ENCODE peak calls at places on chromosome 22, in nine cellular contexts. One of them, this sample, is unnamed.

GRCh38 chr22:44569516-44569915 is 71.5 kb upstream of the RTL6 start:
- DNase-seq in NCI-H1417 treated with DMSO at 0.1 percent for 48 hours: no peak
- DNase-seq in ELR: no peak
- DNase-seq in left ventricle myocardium inferior: no peak
- DNase-seq in foreskin melanocyte: no peak
- DNase-seq in EL: no peak
- DNase-seq in dermis blood vessel endothelial cell: no peak
- DNase-seq in Daoy: no peak
- DNase-seq in SJSA1: no peak
- DNase-seq in this sample: no peak

GRCh38 chr22:17057959-17058814 is 26.6 kb upstream of the IL17RA start:
- DNase-seq in dermis blood vessel endothelial cell: peak
- DNase-seq in SJSA1: peak
- DNase-seq in Daoy: peak
- DNase-seq in NCI-H1417 treated with DMSO at 0.1 percent for 48 hours: no peak
- DNase-seq in ELR: peak
- DNase-seq in EL: peak
- DNase-seq in left ventricle myocardium inferior: no peak
- DNase-seq in foreskin melanocyte: peak
- DNase-seq in this sample: no peak

GRCh38 chr22:42432020-42432596 is at the start of gene NFAM1:
- DNase-seq in foreskin melanocyte: no peak
- DNase-seq in left ventricle myocardium inferior: peak
- DNase-seq in dermis blood vessel endothelial cell: no peak
- DNase-seq in NCI-H1417 treated with DMSO at 0.1 percent for 48 hours: no peak
- DNase-seq in ELR: no peak
- DNase-seq in Daoy: no peak
- DNase-seq in SJSA1: no peak
- DNase-seq in EL: no peak
- DNase-seq in this sample: no peak

GRCh38 chr22:49825944-49826602 is 1.6 kb downstream of the BRD1 start:
- DNase-seq in dermis blood vessel endothelial cell: peak
- DNase-seq in ELR: peak
- DNase-seq in Daoy: peak
- DNase-seq in EL: peak
- DNase-seq in NCI-H1417 treated with DMSO at 0.1 percent for 48 hours: no peak
- DNase-seq in SJSA1: peak
- DNase-seq in left ventricle myocardium inferior: no peak
- DNase-seq in foreskin melanocyte: no peak
- DNase-seq in this sample: no peak

GRCh38 chr22:41048791-41049717 is 43.3 kb upstream of the EP300 start:
- DNase-seq in left ventricle myocardium inferior: peak
- DNase-seq in Daoy: peak
- DNase-seq in foreskin melanocyte: peak
- DNase-seq in dermis blood vessel endothelial cell: peak
- DNase-seq in EL: peak
- DNase-seq in SJSA1: peak
- DNase-seq in ELR: peak
- DNase-seq in NCI-H1417 treated with DMSO at 0.1 percent for 48 hours: no peak
- DNase-seq in this sample: no peak

GRCh38 chr22:47174671-47175111 is 412.2 kb downstream of the TBC1D22A start:
- DNase-seq in left ventricle myocardium inferior: no peak
- DNase-seq in NCI-H1417 treated with DMSO at 0.1 percent for 48 hours: no peak
- DNase-seq in ELR: no peak
- DNase-seq in foreskin melanocyte: no peak
- DNase-seq in SJSA1: no peak
- DNase-seq in dermis blood vessel endothelial cell: no peak
- DNase-seq in Daoy: no peak
- DNase-seq in EL: no peak
- DNase-seq in this sample: no peak

GRCh38 chr22:50011447-50012200 is 941 bp downstream of the IL17REL start:
- DNase-seq in foreskin melanocyte: no peak
- DNase-seq in ELR: no peak
- DNase-seq in SJSA1: no peak
- DNase-seq in Daoy: peak
- DNase-seq in left ventricle myocardium inferior: peak
- DNase-seq in EL: no peak
- DNase-seq in dermis blood vessel endothelial cell: no peak
- DNase-seq in NCI-H1417 treated with DMSO at 0.1 percent for 48 hours: no peak
- DNase-seq in this sample: no peak

GRCh38 chr22:28714043-28714442 is 27.6 kb downstream of the CHEK2 start:
- DNase-seq in Daoy: no peak
- DNase-seq in EL: no peak
- DNase-seq in ELR: peak
- DNase-seq in left ventricle myocardium inferior: no peak
- DNase-seq in NCI-H1417 treated with DMSO at 0.1 percent for 48 hours: no peak
- DNase-seq in SJSA1: no peak
- DNase-seq in foreskin melanocyte: no peak
- DNase-seq in dermis blood vessel endothelial cell: peak
- DNase-seq in this sample: no peak

GRCh38 chr22:25027052-25027525 is 74.6 kb downstream of the KIAA1671 start:
- DNase-seq in EL: no peak
- DNase-seq in Daoy: no peak
- DNase-seq in dermis blood vessel endothelial cell: no peak
- DNase-seq in SJSA1: peak
- DNase-seq in NCI-H1417 treated with DMSO at 0.1 percent for 48 hours: no peak
- DNase-seq in ELR: no peak
- DNase-seq in foreskin melanocyte: no peak
- DNase-seq in left ventricle myocardium inferior: no peak
- DNase-seq in this sample: no peak

GRCh38 chr22:25564320-25564978 is at the start of gene GRK3:
- DNase-seq in ELR: peak
- DNase-seq in dermis blood vessel endothelial cell: peak
- DNase-seq in Daoy: peak
- DNase-seq in left ventricle myocardium inferior: peak
- DNase-seq in EL: peak
- DNase-seq in foreskin melanocyte: peak
- DNase-seq in NCI-H1417 treated with DMSO at 0.1 percent for 48 hours: no peak
- DNase-seq in SJSA1: peak
- DNase-seq in this sample: no peak

GRCh38 chr22:40741116-40741515 is 61.8 kb downstream of the MCHR1 start:
- DNase-seq in foreskin melanocyte: no peak
- DNase-seq in SJSA1: no peak
- DNase-seq in EL: no peak
- DNase-seq in left ventricle myocardium inferior: no peak
- DNase-seq in dermis blood vessel endothelial cell: no peak
- DNase-seq in Daoy: no peak
- DNase-seq in NCI-H1417 treated with DMSO at 0.1 percent for 48 hours: no peak
- DNase-seq in ELR: no peak
- DNase-seq in this sample: no peak

GRCh38 chr22:50311606-50312351 is 4.3 kb upstream of the PLXNB2 start:
- DNase-seq in Daoy: no peak
- DNase-seq in NCI-H1417 treated with DMSO at 0.1 percent for 48 hours: no peak
- DNase-seq in SJSA1: no peak
- DNase-seq in left ventricle myocardium inferior: no peak
- DNase-seq in ELR: no peak
- DNase-seq in dermis blood vessel endothelial cell: no peak
- DNase-seq in foreskin melanocyte: no peak
- DNase-seq in EL: no peak
- DNase-seq in this sample: no peak

GRCh38 chr22:21942407-21942895 is 10.2 kb downstream of the PPM1F start:
- DNase-seq in SJSA1: peak
- DNase-seq in EL: peak
- DNase-seq in ELR: peak
- DNase-seq in dermis blood vessel endothelial cell: peak
- DNase-seq in left ventricle myocardium inferior: peak
- DNase-seq in Daoy: peak
- DNase-seq in foreskin melanocyte: peak
- DNase-seq in NCI-H1417 treated with DMSO at 0.1 percent for 48 hours: no peak
- DNase-seq in this sample: no peak

GRCh38 chr22:41247703-41248102 is 7.0 kb upstream of the CHADL start:
- DNase-seq in left ventricle myocardium inferior: peak
- DNase-seq in NCI-H1417 treated with DMSO at 0.1 percent for 48 hours: no peak
- DNase-seq in dermis blood vessel endothelial cell: no peak
- DNase-seq in EL: no peak
- DNase-seq in Daoy: no peak
- DNase-seq in SJSA1: no peak
- DNase-seq in ELR: no peak
- DNase-seq in foreskin melanocyte: no peak
- DNase-seq in this sample: no peak

GRCh38 chr22:49959782-49960158 is 802 bp upstream of the PIM3 start:
- DNase-seq in NCI-H1417 treated with DMSO at 0.1 percent for 48 hours: no peak
- DNase-seq in Daoy: peak
- DNase-seq in dermis blood vessel endothelial cell: peak
- DNase-seq in EL: peak
- DNase-seq in foreskin melanocyte: no peak
- DNase-seq in ELR: peak
- DNase-seq in SJSA1: no peak
- DNase-seq in left ventricle myocardium inferior: no peak
- DNase-seq in this sample: no peak

GRCh38 chr22:29096736-29097669 is 24.2 kb downstream of the KREMEN1 start:
- DNase-seq in SJSA1: no peak
- DNase-seq in EL: no peak
- DNase-seq in left ventricle myocardium inferior: no peak
- DNase-seq in dermis blood vessel endothelial cell: no peak
- DNase-seq in Daoy: no peak
- DNase-seq in foreskin melanocyte: peak
- DNase-seq in NCI-H1417 treated with DMSO at 0.1 percent for 48 hours: no peak
- DNase-seq in ELR: no peak
- DNase-seq in this sample: no peak

GRCh38 chr22:49689255-49689770 is 138.4 kb downstream of the BRD1 start:
- DNase-seq in SJSA1: no peak
- DNase-seq in left ventricle myocardium inferior: no peak
- DNase-seq in dermis blood vessel endothelial cell: no peak
- DNase-seq in EL: no peak
- DNase-seq in NCI-H1417 treated with DMSO at 0.1 percent for 48 hours: no peak
- DNase-seq in ELR: no peak
- DNase-seq in foreskin melanocyte: no peak
- DNase-seq in Daoy: no peak
- DNase-seq in this sample: no peak

GRCh38 chr22:32897400-32897799 is 95.9 kb downstream of the TIMP3 start:
- DNase-seq in EL: peak
- DNase-seq in foreskin melanocyte: no peak
- DNase-seq in left ventricle myocardium inferior: no peak
- DNase-seq in dermis blood vessel endothelial cell: no peak
- DNase-seq in Daoy: peak
- DNase-seq in ELR: peak
- DNase-seq in SJSA1: peak
- DNase-seq in NCI-H1417 treated with DMSO at 0.1 percent for 48 hours: no peak
- DNase-seq in this sample: no peak

GRCh38 chr22:48099251-48099650 is 1336.8 kb downstream of the TBC1D22A start:
- DNase-seq in ELR: no peak
- DNase-seq in EL: no peak
- DNase-seq in foreskin melanocyte: no peak
- DNase-seq in NCI-H1417 treated with DMSO at 0.1 percent for 48 hours: no peak
- DNase-seq in dermis blood vessel endothelial cell: no peak
- DNase-seq in Daoy: no peak
- DNase-seq in SJSA1: no peak
- DNase-seq in left ventricle myocardium inferior: no peak
- DNase-seq in this sample: no peak

GRCh38 chr22:25095869-25096268 is 103.8 kb upstream of the CRYBB3 start:
- DNase-seq in Daoy: no peak
- DNase-seq in ELR: no peak
- DNase-seq in dermis blood vessel endothelial cell: no peak
- DNase-seq in SJSA1: no peak
- DNase-seq in left ventricle myocardium inferior: no peak
- DNase-seq in NCI-H1417 treated with DMSO at 0.1 percent for 48 hours: no peak
- DNase-seq in foreskin melanocyte: no peak
- DNase-seq in EL: no peak
- DNase-seq in this sample: no peak

GRCh38 chr22:21778705-21779363 is 43.2 kb upstream of the YPEL1 start:
- DNase-seq in EL: peak
- DNase-seq in dermis blood vessel endothelial cell: no peak
- DNase-seq in NCI-H1417 treated with DMSO at 0.1 percent for 48 hours: no peak
- DNase-seq in ELR: peak
- DNase-seq in SJSA1: no peak
- DNase-seq in left ventricle myocardium inferior: no peak
- DNase-seq in foreskin melanocyte: peak
- DNase-seq in Daoy: peak
- DNase-seq in this sample: no peak

GRCh38 chr22:35465109-35465701 is 65.3 kb downstream of the MCM5 start:
- DNase-seq in Daoy: no peak
- DNase-seq in NCI-H1417 treated with DMSO at 0.1 percent for 48 hours: no peak
- DNase-seq in EL: no peak
- DNase-seq in SJSA1: no peak
- DNase-seq in left ventricle myocardium inferior: peak
- DNase-seq in foreskin melanocyte: no peak
- DNase-seq in ELR: no peak
- DNase-seq in dermis blood vessel endothelial cell: no peak
- DNase-seq in this sample: no peak

This sample was measured in NCI-H2081 treated with DMSO at 0.1 percent for 48 hours.